ENCODE peak calls at places on chromosomes 11 and 22, in eight cellular contexts. One of them, this sample, is unnamed.

GRCh38 chr22:27747396-27748256 is 53.9 kb downstream of the MN1 start:
- DNase-seq in KG1: no peak
- DNase-seq in stimulated activated CD8-positive, alpha-beta memory T cell treated with anti-CD3 and anti-CD28 coated beads, Interleukin-2, amount 100 ng/mL, for 1 hour: no peak
- DNase-seq in mesenchymal stem cell: no peak
- DNase-seq in HFFc6: no peak
- DNase-seq in HTR-8/SVneo: peak; percentile 14
- DNase-seq in Caki2: no peak
- DNase-seq in RWPE1: no peak
- DNase-seq in this sample: no peak

GRCh38 chr11:129375731-129376657 is at the start of gene BARX2:
- DNase-seq in KG1: peak; percentile 37
- DNase-seq in stimulated activated CD8-positive, alpha-beta memory T cell treated with anti-CD3 and anti-CD28 coated beads, Interleukin-2, amount 100 ng/mL, for 1 hour: no peak
- DNase-seq in mesenchymal stem cell: peak; percentile 57
- DNase-seq in HFFc6: peak; percentile 41
- DNase-seq in HTR-8/SVneo: peak; percentile 25
- DNase-seq in Caki2: peak; percentile 16
- DNase-seq in RWPE1: peak; percentile 51
- DNase-seq in this sample: no peak

GRCh38 chr11:103085758-103086365 is 6.1 kb downstream of the DCUN1D5 start:
- DNase-seq in KG1: no peak
- DNase-seq in stimulated activated CD8-positive, alpha-beta memory T cell treated with anti-CD3 and anti-CD28 coated beads, Interleukin-2, amount 100 ng/mL, for 1 hour: no peak
- DNase-seq in mesenchymal stem cell: no peak
- DNase-seq in HFFc6: no peak
- DNase-seq in HTR-8/SVneo: no peak
- DNase-seq in Caki2: no peak
- DNase-seq in RWPE1: no peak
- DNase-seq in this sample: no peak

GRCh38 chr11:109309153-109309552 is 112.8 kb upstream of the C11orf87 start:
- DNase-seq in KG1: no peak
- DNase-seq in stimulated activated CD8-positive, alpha-beta memory T cell treated with anti-CD3 and anti-CD28 coated beads, Interleukin-2, amount 100 ng/mL, for 1 hour: no peak
- DNase-seq in mesenchymal stem cell: peak; percentile 82
- DNase-seq in HFFc6: no peak
- DNase-seq in HTR-8/SVneo: peak; percentile 6
- DNase-seq in Caki2: no peak
- DNase-seq in RWPE1: no peak
- DNase-seq in this sample: no peak

GRCh38 chr22:45574069-45574703 is 71.5 kb downstream of the FBLN1 start:
- DNase-seq in KG1: no peak
- DNase-seq in stimulated activated CD8-positive, alpha-beta memory T cell treated with anti-CD3 and anti-CD28 coated beads, Interleukin-2, amount 100 ng/mL, for 1 hour: no peak
- DNase-seq in mesenchymal stem cell: no peak
- DNase-seq in HFFc6: no peak
- DNase-seq in HTR-8/SVneo: no peak
- DNase-seq in Caki2: no peak
- DNase-seq in RWPE1: no peak
- DNase-seq in this sample: no peak

GRCh38 chr11:112118176-112118575 is 31.5 kb downstream of the SDHD start:
- DNase-seq in KG1: no peak
- DNase-seq in stimulated activated CD8-positive, alpha-beta memory T cell treated with anti-CD3 and anti-CD28 coated beads, Interleukin-2, amount 100 ng/mL, for 1 hour: no peak
- DNase-seq in mesenchymal stem cell: no peak
- DNase-seq in HFFc6: no peak
- DNase-seq in HTR-8/SVneo: no peak
- DNase-seq in Caki2: no peak
- DNase-seq in RWPE1: no peak
- DNase-seq in this sample: no peak

GRCh38 chr11:116180806-116181600 is 591.8 kb downstream of the BUD13 start:
- DNase-seq in KG1: no peak
- DNase-seq in stimulated activated CD8-positive, alpha-beta memory T cell treated with anti-CD3 and anti-CD28 coated beads, Interleukin-2, amount 100 ng/mL, for 1 hour: no peak
- DNase-seq in mesenchymal stem cell: no peak
- DNase-seq in HFFc6: no peak
- DNase-seq in HTR-8/SVneo: no peak
- DNase-seq in Caki2: no peak
- DNase-seq in RWPE1: no peak
- DNase-seq in this sample: no peak

GRCh38 chr11:69524291-69524882 is 42.9 kb downstream of the LINC01488 start:
- DNase-seq in KG1: no peak
- DNase-seq in stimulated activated CD8-positive, alpha-beta memory T cell treated with anti-CD3 and anti-CD28 coated beads, Interleukin-2, amount 100 ng/mL, for 1 hour: no peak
- DNase-seq in mesenchymal stem cell: peak; percentile 18
- DNase-seq in HFFc6: peak; percentile 60
- DNase-seq in HTR-8/SVneo: peak; percentile 93
- DNase-seq in Caki2: no peak
- DNase-seq in RWPE1: peak; percentile 53
- DNase-seq in this sample: no peak

GRCh38 chr11:95556342-95557151 is 233.0 kb downstream of the FAM76B start:
- DNase-seq in KG1: no peak
- DNase-seq in stimulated activated CD8-positive, alpha-beta memory T cell treated with anti-CD3 and anti-CD28 coated beads, Interleukin-2, amount 100 ng/mL, for 1 hour: no peak
- DNase-seq in mesenchymal stem cell: peak; percentile 80
- DNase-seq in HFFc6: no peak
- DNase-seq in HTR-8/SVneo: no peak
- DNase-seq in Caki2: no peak
- DNase-seq in RWPE1: no peak
- DNase-seq in this sample: no peak

GRCh38 chr11:64251722-64251985 is 324 bp downstream of the PLCB3 start:
- DNase-seq in KG1: no peak
- DNase-seq in stimulated activated CD8-positive, alpha-beta memory T cell treated with anti-CD3 and anti-CD28 coated beads, Interleukin-2, amount 100 ng/mL, for 1 hour: no peak
- DNase-seq in mesenchymal stem cell: no peak
- DNase-seq in HFFc6: no peak
- DNase-seq in HTR-8/SVneo: no peak
- DNase-seq in Caki2: no peak
- DNase-seq in RWPE1: no peak
- DNase-seq in this sample: no peak

GRCh38 chr11:8352090-8352489 is 88.4 kb upstream of the LMO1 start:
- DNase-seq in KG1: no peak
- DNase-seq in stimulated activated CD8-positive, alpha-beta memory T cell treated with anti-CD3 and anti-CD28 coated beads, Interleukin-2, amount 100 ng/mL, for 1 hour: no peak
- DNase-seq in mesenchymal stem cell: no peak
- DNase-seq in HFFc6: no peak
- DNase-seq in HTR-8/SVneo: no peak
- DNase-seq in Caki2: no peak
- DNase-seq in RWPE1: no peak
- DNase-seq in this sample: no peak

GRCh38 chr11:101880208-101880607 is 34.6 kb upstream of the CEP126 start:
- DNase-seq in KG1: peak; percentile 10
- DNase-seq in stimulated activated CD8-positive, alpha-beta memory T cell treated with anti-CD3 and anti-CD28 coated beads, Interleukin-2, amount 100 ng/mL, for 1 hour: no peak
- DNase-seq in mesenchymal stem cell: peak; percentile 62
- DNase-seq in HFFc6: peak; percentile 34
- DNase-seq in HTR-8/SVneo: peak; percentile 35
- DNase-seq in Caki2: peak; percentile 44
- DNase-seq in RWPE1: no peak
- DNase-seq in this sample: no peak

GRCh38 chr11:94934836-94935235 is 38.5 kb downstream of the CWC15 start:
- DNase-seq in KG1: no peak
- DNase-seq in stimulated activated CD8-positive, alpha-beta memory T cell treated with anti-CD3 and anti-CD28 coated beads, Interleukin-2, amount 100 ng/mL, for 1 hour: no peak
- DNase-seq in mesenchymal stem cell: peak; percentile 23
- DNase-seq in HFFc6: no peak
- DNase-seq in HTR-8/SVneo: no peak
- DNase-seq in Caki2: no peak
- DNase-seq in RWPE1: no peak
- DNase-seq in this sample: no peak

GRCh38 chr11:45091563-45092392 is 54.7 kb upstream of the PRDM11 start:
- DNase-seq in KG1: no peak
- DNase-seq in stimulated activated CD8-positive, alpha-beta memory T cell treated with anti-CD3 and anti-CD28 coated beads, Interleukin-2, amount 100 ng/mL, for 1 hour: no peak
- DNase-seq in mesenchymal stem cell: peak; percentile 57
- DNase-seq in HFFc6: no peak
- DNase-seq in HTR-8/SVneo: no peak
- DNase-seq in Caki2: no peak
- DNase-seq in RWPE1: no peak
- DNase-seq in this sample: no peak

GRCh38 chr22:39908737-39909136 is 7.9 kb downstream of the GRAP2 start:
- DNase-seq in KG1: no peak
- DNase-seq in stimulated activated CD8-positive, alpha-beta memory T cell treated with anti-CD3 and anti-CD28 coated beads, Interleukin-2, amount 100 ng/mL, for 1 hour: no peak
- DNase-seq in mesenchymal stem cell: peak; percentile 12
- DNase-seq in HFFc6: peak; percentile 12
- DNase-seq in HTR-8/SVneo: no peak
- DNase-seq in Caki2: no peak
- DNase-seq in RWPE1: peak; percentile 3
- DNase-seq in this sample: peak; percentile 26

GRCh38 chr11:30314625-30315024 is 8.3 kb upstream of the ARL14EP start:
- DNase-seq in KG1: no peak
- DNase-seq in stimulated activated CD8-positive, alpha-beta memory T cell treated with anti-CD3 and anti-CD28 coated beads, Interleukin-2, amount 100 ng/mL, for 1 hour: no peak
- DNase-seq in mesenchymal stem cell: peak; percentile 8
- DNase-seq in HFFc6: no peak
- DNase-seq in HTR-8/SVneo: no peak
- DNase-seq in Caki2: no peak
- DNase-seq in RWPE1: no peak
- DNase-seq in this sample: no peak

GRCh38 chr22:39825661-39826102 is 67.9 kb downstream of the ENTHD1 start:
- DNase-seq in KG1: no peak
- DNase-seq in stimulated activated CD8-positive, alpha-beta memory T cell treated with anti-CD3 and anti-CD28 coated beads, Interleukin-2, amount 100 ng/mL, for 1 hour: no peak
- DNase-seq in mesenchymal stem cell: no peak
- DNase-seq in HFFc6: no peak
- DNase-seq in HTR-8/SVneo: no peak
- DNase-seq in Caki2: no peak
- DNase-seq in RWPE1: no peak
- DNase-seq in this sample: no peak

GRCh38 chr11:76644591-76644990 is 26.0 kb downstream of the LRRC32 start:
- DNase-seq in KG1: no peak
- DNase-seq in stimulated activated CD8-positive, alpha-beta memory T cell treated with anti-CD3 and anti-CD28 coated beads, Interleukin-2, amount 100 ng/mL, for 1 hour: no peak
- DNase-seq in mesenchymal stem cell: no peak
- DNase-seq in HFFc6: no peak
- DNase-seq in HTR-8/SVneo: no peak
- DNase-seq in Caki2: no peak
- DNase-seq in RWPE1: no peak
- DNase-seq in this sample: no peak

GRCh38 chr11:44744160-44744559 is 17.4 kb downstream of the TSPAN18 start:
- DNase-seq in KG1: no peak
- DNase-seq in stimulated activated CD8-positive, alpha-beta memory T cell treated with anti-CD3 and anti-CD28 coated beads, Interleukin-2, amount 100 ng/mL, for 1 hour: no peak
- DNase-seq in mesenchymal stem cell: peak; percentile 41
- DNase-seq in HFFc6: no peak
- DNase-seq in HTR-8/SVneo: no peak
- DNase-seq in Caki2: no peak
- DNase-seq in RWPE1: no peak
- DNase-seq in this sample: no peak

GRCh38 chr11:19817870-19818269 is 105.2 kb downstream of the NAV2 start:
- DNase-seq in KG1: no peak
- DNase-seq in stimulated activated CD8-positive, alpha-beta memory T cell treated with anti-CD3 and anti-CD28 coated beads, Interleukin-2, amount 100 ng/mL, for 1 hour: no peak
- DNase-seq in mesenchymal stem cell: no peak
- DNase-seq in HFFc6: no peak
- DNase-seq in HTR-8/SVneo: no peak
- DNase-seq in Caki2: no peak
- DNase-seq in RWPE1: no peak
- DNase-seq in this sample: no peak

GRCh38 chr22:50506611-50507420 is 686 bp downstream of the LMF2 start:
- DNase-seq in KG1: no peak
- DNase-seq in stimulated activated CD8-positive, alpha-beta memory T cell treated with anti-CD3 and anti-CD28 coated beads, Interleukin-2, amount 100 ng/mL, for 1 hour: no peak
- DNase-seq in mesenchymal stem cell: peak; percentile 25
- DNase-seq in HFFc6: no peak
- DNase-seq in HTR-8/SVneo: no peak
- DNase-seq in Caki2: no peak
- DNase-seq in RWPE1: no peak
- DNase-seq in this sample: no peak

GRCh38 chr11:15972838-15973237 is 383.5 kb downstream of the SOX6 start:
- DNase-seq in KG1: no peak
- DNase-seq in stimulated activated CD8-positive, alpha-beta memory T cell treated with anti-CD3 and anti-CD28 coated beads, Interleukin-2, amount 100 ng/mL, for 1 hour: no peak
- DNase-seq in mesenchymal stem cell: no peak
- DNase-seq in HFFc6: no peak
- DNase-seq in HTR-8/SVneo: no peak
- DNase-seq in Caki2: no peak
- DNase-seq in RWPE1: no peak
- DNase-seq in this sample: no peak

GRCh38 chr11:75029836-75030631 is 41.3 kb downstream of the NEU3 start:
- DNase-seq in KG1: no peak
- DNase-seq in stimulated activated CD8-positive, alpha-beta memory T cell treated with anti-CD3 and anti-CD28 coated beads, Interleukin-2, amount 100 ng/mL, for 1 hour: no peak
- DNase-seq in mesenchymal stem cell: peak; percentile 59
- DNase-seq in HFFc6: no peak
- DNase-seq in HTR-8/SVneo: no peak
- DNase-seq in Caki2: no peak
- DNase-seq in RWPE1: no peak
- DNase-seq in this sample: no peak

GRCh38 chr22:42282943-42283287 is 12.5 kb upstream of the TCF20 start:
- DNase-seq in KG1: no peak
- DNase-seq in stimulated activated CD8-positive, alpha-beta memory T cell treated with anti-CD3 and anti-CD28 coated beads, Interleukin-2, amount 100 ng/mL, for 1 hour: no peak
- DNase-seq in mesenchymal stem cell: no peak
- DNase-seq in HFFc6: no peak
- DNase-seq in HTR-8/SVneo: no peak
- DNase-seq in Caki2: no peak
- DNase-seq in RWPE1: no peak
- DNase-seq in this sample: no peak

GRCh38 chr11:24457985-24458384 is 38.9 kb upstream of the LUZP2 start:
- DNase-seq in KG1: no peak
- DNase-seq in stimulated activated CD8-positive, alpha-beta memory T cell treated with anti-CD3 and anti-CD28 coated beads, Interleukin-2, amount 100 ng/mL, for 1 hour: no peak
- DNase-seq in mesenchymal stem cell: no peak
- DNase-seq in HFFc6: no peak
- DNase-seq in HTR-8/SVneo: no peak
- DNase-seq in Caki2: no peak
- DNase-seq in RWPE1: no peak
- DNase-seq in this sample: no peak

GRCh38 chr11:8567597-8568198 is 26.3 kb downstream of the STK33 start:
- DNase-seq in KG1: no peak
- DNase-seq in stimulated activated CD8-positive, alpha-beta memory T cell treated with anti-CD3 and anti-CD28 coated beads, Interleukin-2, amount 100 ng/mL, for 1 hour: no peak
- DNase-seq in mesenchymal stem cell: no peak
- DNase-seq in HFFc6: no peak
- DNase-seq in HTR-8/SVneo: no peak
- DNase-seq in Caki2: peak; percentile 5
- DNase-seq in RWPE1: peak; percentile 38
- DNase-seq in this sample: no peak

GRCh38 chr22:32564170-32565001 is 89.8 kb downstream of the FBXO7 start:
- DNase-seq in KG1: no peak
- DNase-seq in stimulated activated CD8-positive, alpha-beta memory T cell treated with anti-CD3 and anti-CD28 coated beads, Interleukin-2, amount 100 ng/mL, for 1 hour: no peak
- DNase-seq in mesenchymal stem cell: peak; percentile 78
- DNase-seq in HFFc6: peak; percentile 68
- DNase-seq in HTR-8/SVneo: no peak
- DNase-seq in Caki2: peak; percentile 44
- DNase-seq in RWPE1: no peak
- DNase-seq in this sample: no peak

GRCh38 chr11:26720003-26720402 is 1.9 kb downstream of the SLC5A12 start:
- DNase-seq in KG1: no peak
- DNase-seq in stimulated activated CD8-positive, alpha-beta memory T cell treated with anti-CD3 and anti-CD28 coated beads, Interleukin-2, amount 100 ng/mL, for 1 hour: no peak
- DNase-seq in mesenchymal stem cell: no peak
- DNase-seq in HFFc6: no peak
- DNase-seq in HTR-8/SVneo: no peak
- DNase-seq in Caki2: no peak
- DNase-seq in RWPE1: no peak
- DNase-seq in this sample: no peak

GRCh38 chr11:62543680-62544444 is 2.7 kb downstream of the AHNAK start:
- DNase-seq in KG1: no peak
- DNase-seq in stimulated activated CD8-positive, alpha-beta memory T cell treated with anti-CD3 and anti-CD28 coated beads, Interleukin-2, amount 100 ng/mL, for 1 hour: no peak
- DNase-seq in mesenchymal stem cell: peak; percentile 23
- DNase-seq in HFFc6: no peak
- DNase-seq in HTR-8/SVneo: no peak
- DNase-seq in Caki2: no peak
- DNase-seq in RWPE1: no peak
- DNase-seq in this sample: no peak

GRCh38 chr11:76689861-76690260 is 19.3 kb upstream of the LRRC32 start:
- DNase-seq in KG1: no peak
- DNase-seq in stimulated activated CD8-positive, alpha-beta memory T cell treated with anti-CD3 and anti-CD28 coated beads, Interleukin-2, amount 100 ng/mL, for 1 hour: no peak
- DNase-seq in mesenchymal stem cell: no peak
- DNase-seq in HFFc6: no peak
- DNase-seq in HTR-8/SVneo: no peak
- DNase-seq in Caki2: no peak
- DNase-seq in RWPE1: no peak
- DNase-seq in this sample: no peak

GRCh38 chr11:28098257-28098656 is 9.7 kb downstream of the KIF18A start:
- DNase-seq in KG1: no peak
- DNase-seq in stimulated activated CD8-positive, alpha-beta memory T cell treated with anti-CD3 and anti-CD28 coated beads, Interleukin-2, amount 100 ng/mL, for 1 hour: no peak
- DNase-seq in mesenchymal stem cell: no peak
- DNase-seq in HFFc6: no peak
- DNase-seq in HTR-8/SVneo: no peak
- DNase-seq in Caki2: no peak
- DNase-seq in RWPE1: no peak
- DNase-seq in this sample: no peak

GRCh38 chr11:76102772-76103171 is 103.5 kb downstream of the WNT11 start:
- DNase-seq in KG1: no peak
- DNase-seq in stimulated activated CD8-positive, alpha-beta memory T cell treated with anti-CD3 and anti-CD28 coated beads, Interleukin-2, amount 100 ng/mL, for 1 hour: no peak
- DNase-seq in mesenchymal stem cell: peak; percentile 11
- DNase-seq in HFFc6: no peak
- DNase-seq in HTR-8/SVneo: no peak
- DNase-seq in Caki2: no peak
- DNase-seq in RWPE1: no peak
- DNase-seq in this sample: no peak

GRCh38 chr11:112834277-112834755 is 126.9 kb upstream of the NCAM1 start:
- DNase-seq in KG1: no peak
- DNase-seq in stimulated activated CD8-positive, alpha-beta memory T cell treated with anti-CD3 and anti-CD28 coated beads, Interleukin-2, amount 100 ng/mL, for 1 hour: no peak
- DNase-seq in mesenchymal stem cell: no peak
- DNase-seq in HFFc6: no peak
- DNase-seq in HTR-8/SVneo: no peak
- DNase-seq in Caki2: no peak
- DNase-seq in RWPE1: no peak
- DNase-seq in this sample: no peak

GRCh38 chr11:12377106-12377823 is at the start of gene PARVA:
- DNase-seq in KG1: no peak
- DNase-seq in stimulated activated CD8-positive, alpha-beta memory T cell treated with anti-CD3 and anti-CD28 coated beads, Interleukin-2, amount 100 ng/mL, for 1 hour: no peak
- DNase-seq in mesenchymal stem cell: peak; percentile 90
- DNase-seq in HFFc6: peak; percentile 78
- DNase-seq in HTR-8/SVneo: peak; percentile 40
- DNase-seq in Caki2: peak; percentile 77
- DNase-seq in RWPE1: peak; percentile 50
- DNase-seq in this sample: no peak

This sample was measured in T follicular helper cell.